ENCODE peak calls at places on chromosome 16, in nine cellular contexts. One of them, this sample, is unnamed.

GRCh38 chr16:4839942-4840341 is 7.1 kb downstream of the GLYR1 start:
- DNase-seq in C1 segment of cervical spinal cord: no peak
- DNase-seq in HFFc6: no peak
- DNase-seq in upper lobe of right lung: no peak
- DNase-seq in iris pigment epithelial cell: no peak
- DNase-seq in GM20000: no peak
- DNase-seq in stimulated activated naive CD8-positive, alpha-beta T cell treated with anti-CD3 and anti-CD28 coated beads, Interleukin-15, Interleukin-2, amounts not matched to agents 100 U/mL and 50 U/mL, for 24 hours: no peak
- DNase-seq in NCI-H460: no peak
- DNase-seq in testis: no peak
- DNase-seq in this sample: no peak

GRCh38 chr16:31213877-31214704 is at the start of gene TRIM72:
- DNase-seq in C1 segment of cervical spinal cord: no peak
- DNase-seq in upper lobe of right lung: no peak
- DNase-seq in testis: no peak
- DNase-seq in stimulated activated naive CD8-positive, alpha-beta T cell treated with anti-CD3 and anti-CD28 coated beads, Interleukin-15, Interleukin-2, amounts not matched to agents 100 U/mL and 50 U/mL, for 24 hours: no peak
- DNase-seq in GM20000: no peak
- DNase-seq in HFFc6: no peak
- DNase-seq in iris pigment epithelial cell: no peak
- DNase-seq in NCI-H460: no peak
- DNase-seq in this sample: no peak

GRCh38 chr16:85445779-85446222 is 167.3 kb upstream of the GSE1 start:
- DNase-seq in C1 segment of cervical spinal cord: no peak
- DNase-seq in testis: no peak
- DNase-seq in NCI-H460: no peak
- DNase-seq in stimulated activated naive CD8-positive, alpha-beta T cell treated with anti-CD3 and anti-CD28 coated beads, Interleukin-15, Interleukin-2, amounts not matched to agents 100 U/mL and 50 U/mL, for 24 hours: no peak
- DNase-seq in upper lobe of right lung: no peak
- DNase-seq in GM20000: no peak
- DNase-seq in HFFc6: no peak
- DNase-seq in iris pigment epithelial cell: no peak
- DNase-seq in this sample: peak; percentile 25

GRCh38 chr16:4097826-4098240 is 18.4 kb downstream of the ADCY9 start:
- DNase-seq in stimulated activated naive CD8-positive, alpha-beta T cell treated with anti-CD3 and anti-CD28 coated beads, Interleukin-15, Interleukin-2, amounts not matched to agents 100 U/mL and 50 U/mL, for 24 hours: no peak
- DNase-seq in C1 segment of cervical spinal cord: no peak
- DNase-seq in testis: no peak
- DNase-seq in upper lobe of right lung: no peak
- DNase-seq in HFFc6: no peak
- DNase-seq in NCI-H460: no peak
- DNase-seq in iris pigment epithelial cell: peak; percentile 31
- DNase-seq in GM20000: no peak
- DNase-seq in this sample: peak; percentile 47

GRCh38 chr16:9372934-9373890 is 281.8 kb downstream of the HAPSTR1 start:
- DNase-seq in testis: no peak
- DNase-seq in NCI-H460: no peak
- DNase-seq in GM20000: no peak
- DNase-seq in HFFc6: no peak
- DNase-seq in stimulated activated naive CD8-positive, alpha-beta T cell treated with anti-CD3 and anti-CD28 coated beads, Interleukin-15, Interleukin-2, amounts not matched to agents 100 U/mL and 50 U/mL, for 24 hours: no peak
- DNase-seq in C1 segment of cervical spinal cord: no peak
- DNase-seq in iris pigment epithelial cell: no peak
- DNase-seq in upper lobe of right lung: no peak
- DNase-seq in this sample: no peak

GRCh38 chr16:32116080-32116479 is 137.0 kb upstream of the TP53TG3D start:
- DNase-seq in testis: peak; percentile 10
- DNase-seq in GM20000: peak; percentile 6
- DNase-seq in iris pigment epithelial cell: no peak
- DNase-seq in stimulated activated naive CD8-positive, alpha-beta T cell treated with anti-CD3 and anti-CD28 coated beads, Interleukin-15, Interleukin-2, amounts not matched to agents 100 U/mL and 50 U/mL, for 24 hours: peak; percentile 9
- DNase-seq in HFFc6: no peak
- DNase-seq in upper lobe of right lung: peak; percentile 48
- DNase-seq in NCI-H460: no peak
- DNase-seq in C1 segment of cervical spinal cord: no peak
- DNase-seq in this sample: no peak

GRCh38 chr16:71672125-71672524 is 46.1 kb downstream of the MARVELD3 start:
- DNase-seq in GM20000: no peak
- DNase-seq in iris pigment epithelial cell: no peak
- DNase-seq in NCI-H460: no peak
- DNase-seq in upper lobe of right lung: no peak
- DNase-seq in stimulated activated naive CD8-positive, alpha-beta T cell treated with anti-CD3 and anti-CD28 coated beads, Interleukin-15, Interleukin-2, amounts not matched to agents 100 U/mL and 50 U/mL, for 24 hours: no peak
- DNase-seq in testis: no peak
- DNase-seq in C1 segment of cervical spinal cord: no peak
- DNase-seq in HFFc6: no peak
- DNase-seq in this sample: no peak

GRCh38 chr16:69917739-69918138 is 33.4 kb upstream of the CLEC18A start:
- DNase-seq in testis: peak; percentile 89
- DNase-seq in stimulated activated naive CD8-positive, alpha-beta T cell treated with anti-CD3 and anti-CD28 coated beads, Interleukin-15, Interleukin-2, amounts not matched to agents 100 U/mL and 50 U/mL, for 24 hours: no peak
- DNase-seq in iris pigment epithelial cell: peak; percentile 98
- DNase-seq in NCI-H460: peak; percentile 93
- DNase-seq in upper lobe of right lung: no peak
- DNase-seq in HFFc6: peak; percentile 91
- DNase-seq in C1 segment of cervical spinal cord: no peak
- DNase-seq in GM20000: no peak
- DNase-seq in this sample: peak; percentile 67

GRCh38 chr16:53058882-53059281 is 4.1 kb downstream of the CHD9 start:
- DNase-seq in upper lobe of right lung: no peak
- DNase-seq in iris pigment epithelial cell: no peak
- DNase-seq in GM20000: no peak
- DNase-seq in C1 segment of cervical spinal cord: no peak
- DNase-seq in stimulated activated naive CD8-positive, alpha-beta T cell treated with anti-CD3 and anti-CD28 coated beads, Interleukin-15, Interleukin-2, amounts not matched to agents 100 U/mL and 50 U/mL, for 24 hours: no peak
- DNase-seq in testis: no peak
- DNase-seq in NCI-H460: no peak
- DNase-seq in HFFc6: no peak
- DNase-seq in this sample: no peak

GRCh38 chr16:73062640-73063283 is 14.8 kb upstream of the ZFHX3 start:
- DNase-seq in C1 segment of cervical spinal cord: no peak
- DNase-seq in HFFc6: no peak
- DNase-seq in upper lobe of right lung: no peak
- DNase-seq in testis: no peak
- DNase-seq in GM20000: no peak
- DNase-seq in NCI-H460: no peak
- DNase-seq in stimulated activated naive CD8-positive, alpha-beta T cell treated with anti-CD3 and anti-CD28 coated beads, Interleukin-15, Interleukin-2, amounts not matched to agents 100 U/mL and 50 U/mL, for 24 hours: no peak
- DNase-seq in iris pigment epithelial cell: no peak
- DNase-seq in this sample: no peak

GRCh38 chr16:84854759-84855158 is 35.0 kb downstream of the CRISPLD2 start:
- DNase-seq in iris pigment epithelial cell: peak; percentile 86
- DNase-seq in upper lobe of right lung: no peak
- DNase-seq in NCI-H460: no peak
- DNase-seq in GM20000: no peak
- DNase-seq in testis: no peak
- DNase-seq in stimulated activated naive CD8-positive, alpha-beta T cell treated with anti-CD3 and anti-CD28 coated beads, Interleukin-15, Interleukin-2, amounts not matched to agents 100 U/mL and 50 U/mL, for 24 hours: no peak
- DNase-seq in C1 segment of cervical spinal cord: no peak
- DNase-seq in HFFc6: no peak
- DNase-seq in this sample: no peak